ENCODE peak calls at places on chromosomes 13 and 19, in eight cellular contexts. K is PC-9; N is CD8-positive, alpha-beta T cell; H is adrenal gland; Q is bronchial epithelial cell; J is body of pancreas; T is uterus; F is stomach. E is an unnamed sample. For H3K36me3, the result is how much of the 10 kb centered on the place peaks cover.

GRCh38 chr19:14369399-14370168 is 11.7 kb upstream of the ADGRE5 start:
- DNase-seq in H (peak), K (no peak), F (no peak), Q (no peak), T (peak), J (no peak), N (peak), E (no peak)

GRCh38 chr19:15427991-15428471 is 9.2 kb upstream of the AKAP8L start:
- DNase-seq in J (no peak), K (no peak), T (no peak), H (no peak), N (no peak), Q (no peak), F (no peak), E (no peak)

GRCh38 chr19:50639121-50640112 is at the start of gene SYT3:
- DNase-seq in H (peak), K (no peak), J (peak), T (peak), F (peak), N (peak), Q (no peak), E (no peak)

GRCh38 chr13:19658192-19658591 is 24.7 kb downstream of the MPHOSPH8 start:
- DNase-seq in H (peak), F (no peak), Q (no peak), N (no peak), J (no peak), K (no peak), T (no peak), E (no peak)

GRCh38 chr19:2150794-2151338 is 500 bp downstream of the AP3D1 start:
- DNase-seq in Q (no peak), K (no peak), J (peak), T (no peak), N (no peak), H (peak), F (no peak), E (no peak)

GRCh38 chr19:801030-801860 is 4.0 kb downstream of the PTBP1 start:
- DNase-seq in T (peak), K (no peak), N (no peak), F (peak), Q (peak), H (peak), J (peak), E (no peak)

GRCh38 chr19:47427241-47428176 is 8.2 kb upstream of the MEIS3 start:
- DNase-seq in F (peak), T (peak), N (peak), K (peak), J (peak), H (peak), Q (peak), E (no peak)

GRCh38 chr19:6861683-6862286 is 25.6 kb upstream of the ADGRE1 start:
- DNase-seq in Q (peak), H (no peak), K (peak), J (no peak), N (no peak), T (no peak), F (no peak), E (no peak)

GRCh38 chr13:100550433-100550832 is 38.2 kb downstream of the GGACT start:
- DNase-seq in N (no peak), T (peak), K (no peak), Q (no peak), H (no peak), J (no peak), F (no peak), E (peak)
- H3K4me3 ChIP-seq in N (no peak), T (peak), K (no peak), Q (no peak), H (no peak), J (no peak), F (peak), E (peak)

GRCh38 chr13:70613295-70613694 is 505.0 kb upstream of the KLHL1 start:
- DNase-seq in T (no peak), Q (peak), H (no peak), F (no peak), K (no peak), J (no peak), N (no peak), E (no peak)
- TF ChIP-seq CTCF in T (no peak), Q (no peak), H (no peak), F (no peak), K (peak), J (no peak), N (no peak), E (no peak)

DNA sequence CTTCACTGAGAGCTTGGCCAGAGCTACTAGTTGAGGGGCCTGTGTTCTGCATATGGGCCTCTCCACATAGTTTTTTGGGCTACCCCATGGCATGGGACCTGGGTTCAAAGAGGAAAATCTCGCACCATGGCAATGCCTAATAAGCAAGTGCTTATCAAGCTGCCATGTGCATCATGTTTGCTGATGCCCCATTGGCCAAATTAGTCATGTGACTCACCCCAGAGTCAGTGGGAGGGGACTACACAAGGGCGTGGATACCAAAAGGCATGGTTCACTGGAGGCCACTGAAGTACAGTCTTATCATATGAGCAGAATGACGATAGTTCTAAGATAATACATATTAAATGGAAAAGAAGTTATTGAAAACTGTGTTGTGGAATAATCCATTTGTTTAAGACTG is 214.8 kb downstream of the LMO7 start:
- DNase-seq in T (no peak), J (no peak), N (no peak), F (no peak), K (no peak), H (no peak), Q (no peak), E (no peak)
- H3K36me3 ChIP-seq in T (under half), J (under half), N (under half), F (half or more), K (under half), H (under half), Q (under half), E (under half)

GRCh38 chr13:73772449-73773186 is 361.6 kb downstream of the KLF12 start:
- DNase-seq in H (no peak), Q (no peak), F (no peak), N (no peak), J (no peak), T (no peak), K (no peak), E (no peak)

GRCh38 chr13:73767747-73768315 is 366.4 kb downstream of the KLF12 start:
- DNase-seq in J (no peak), F (no peak), H (no peak), N (no peak), T (no peak), K (no peak), Q (peak), E (no peak)

GRCh38 chr13:73765651-73766384 is 368.4 kb downstream of the KLF12 start:
- DNase-seq in Q (peak), H (peak), N (peak), J (peak), T (peak), K (no peak), F (peak), E (no peak)

DNA sequence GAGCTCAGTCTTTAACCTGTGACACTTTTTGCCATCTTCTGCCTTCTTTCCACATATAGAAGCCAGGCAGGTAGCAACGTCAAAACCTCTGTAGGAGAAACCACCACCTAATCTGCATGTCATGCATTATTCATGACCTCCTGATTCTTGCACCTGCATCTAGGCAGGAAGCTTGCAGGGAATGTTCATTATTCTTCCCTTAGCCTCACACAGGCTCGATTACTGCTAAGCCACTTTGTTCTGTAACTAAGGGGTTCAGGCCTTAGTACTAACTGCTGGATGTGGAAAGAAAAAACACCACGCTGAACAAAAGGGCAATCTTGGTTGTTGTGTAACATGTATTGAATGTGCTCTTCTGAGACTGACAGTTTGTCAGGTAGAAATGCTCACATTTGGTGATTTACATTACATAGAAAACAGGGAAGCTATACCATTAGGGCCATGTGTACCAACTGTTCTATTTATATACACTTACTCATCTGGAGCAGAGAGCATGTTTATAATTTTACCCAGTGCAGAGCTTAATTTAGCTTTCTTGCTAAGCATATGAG is 366.9 kb downstream of the KLF12 start:
- DNase-seq in T (no peak), K (no peak), N (no peak), Q (no peak), F (no peak), J (no peak), H (no peak), E (no peak)
- H3K4me3 ChIP-seq in T (no peak), K (no peak), N (no peak), Q (no peak), F (no peak), J (no peak), H (no peak), E (no peak)

E was measured in BJ.